ENCODE peak calls at places on chromosomes 5 and 9, in four cellular contexts. J is endothelial cell, W is OCI-LY7, C is GM06990. G is an unnamed sample.
A peak's percentile ranks its signal among the peaks of the same experiment; 100 is the strongest.

GRCh38 chr5:74638776-74639537 is 1.6 kb downstream of the ENC1 start:
- DNase-seq in C (peak; percentile 60), W (peak; percentile 63), J (no peak), G (peak; percentile 42)

GRCh38 chr5:177432143-177432904 is 5.8 kb downstream of the GRK6 start:
- DNase-seq in J (no peak), W (no peak), C (no peak), G (no peak)

GRCh38 chr5:110853267-110853666 is 114.5 kb downstream of the SLC25A46 start:
- DNase-seq in W (no peak), J (no peak), C (no peak), G (no peak)

GRCh38 chr5:116289276-116289675 is 204.5 kb downstream of the COMMD10 start:
- DNase-seq in W (no peak), J (peak; percentile 10), C (no peak), G (no peak)

GRCh38 chr5:64347308-64347707 is 158.5 kb upstream of the RGS7BP start:
- DNase-seq in C (no peak), J (no peak), W (no peak), G (no peak)

GRCh38 chr9:126706698-126707053 is 92.9 kb downstream of the LMX1B start:
- DNase-seq in C (no peak), W (no peak), J (no peak), G (no peak)

GRCh38 chr9:77455312-77455927 is 192.7 kb downstream of the GNA14 start:
- DNase-seq in C (no peak), J (peak; percentile 45), W (peak; percentile 39), G (no peak)

GRCh38 chr5:36414869-36415282 is 113.2 kb upstream of the RANBP3L start:
- DNase-seq in C (no peak), W (peak; percentile 45), J (no peak), G (no peak)

GRCh38 chr9:37784291-37784639 is 599 bp downstream of the EXOSC3 start:
- DNase-seq in C (no peak), W (no peak), J (no peak), G (no peak)

GRCh38 chr5:110258460-110258859 is 468.0 kb downstream of the TMEM232 start:
- DNase-seq in W (no peak), J (no peak), C (no peak), G (no peak)

GRCh38 chr5:87367243-87367642 is 45.5 kb downstream of the CCNH start:
- DNase-seq in J (no peak), C (no peak), W (no peak), G (no peak)

GRCh38 chr9:129811967-129812363 is 9.0 kb downstream of the TOR1B start:
- DNase-seq in J (no peak), W (peak; percentile 18), C (no peak), G (no peak)

GRCh38 chr5:92758552-92758951 is 822.5 kb downstream of the NR2F1-AS1 start:
- DNase-seq in W (no peak), C (no peak), J (no peak), G (no peak)

GRCh38 chr9:22160235-22160634 is 151.1 kb upstream of the CDKN2B start:
- DNase-seq in J (no peak), C (no peak), W (no peak), G (no peak)

GRCh38 chr5:15003511-15003920 is 131.9 kb upstream of the ANKH start:
- DNase-seq in C (no peak), J (peak; percentile 45), W (peak; percentile 69), G (peak; percentile 62)
- TF ChIP-seq CTCF in C (peak; percentile 73), J (peak; percentile 70), W (peak; percentile 93), G (peak; percentile 72)

GRCh38 chr9:107708786-107709185 is 219.2 kb upstream of the KLF4 start:
- DNase-seq in J (no peak), W (no peak), C (no peak), G (no peak)

GRCh38 chr9:107711528-107711927 is 222.0 kb upstream of the KLF4 start:
- DNase-seq in W (no peak), J (no peak), C (no peak), G (no peak)

GRCh38 chr9:107710552-107710951 is 221.0 kb upstream of the KLF4 start:
- DNase-seq in J (no peak), W (no peak), C (no peak), G (no peak)

GRCh38 chr9:107710988-107711387 is 221.4 kb upstream of the KLF4 start:
- DNase-seq in J (no peak), C (no peak), W (no peak), G (no peak)

DNA sequence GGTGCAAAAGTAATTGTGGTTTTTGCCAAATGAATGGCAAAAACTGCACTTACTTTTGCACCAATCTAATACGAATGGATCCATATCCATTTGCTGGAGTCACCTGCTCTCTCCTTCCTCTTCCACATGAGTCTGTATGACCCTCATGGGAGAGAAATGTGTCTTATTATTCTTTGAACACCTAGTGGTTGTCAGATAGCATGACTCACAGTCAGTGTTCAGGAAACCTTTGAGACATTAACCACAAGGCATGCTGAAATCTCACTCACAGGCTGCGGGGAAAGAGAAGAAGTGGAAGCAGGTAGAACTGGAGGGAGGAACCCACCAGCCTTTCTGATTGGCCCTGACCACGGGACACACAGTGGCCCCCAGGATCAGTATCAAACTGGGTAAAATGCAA is 222.8 kb upstream of the KLF4 start:
- DNase-seq in C (no peak), J (no peak), W (no peak), G (no peak)
- TF ChIP-seq CTCF in C (peak; percentile 20), J (peak; percentile 19), W (no peak), G (no peak)

DNA sequence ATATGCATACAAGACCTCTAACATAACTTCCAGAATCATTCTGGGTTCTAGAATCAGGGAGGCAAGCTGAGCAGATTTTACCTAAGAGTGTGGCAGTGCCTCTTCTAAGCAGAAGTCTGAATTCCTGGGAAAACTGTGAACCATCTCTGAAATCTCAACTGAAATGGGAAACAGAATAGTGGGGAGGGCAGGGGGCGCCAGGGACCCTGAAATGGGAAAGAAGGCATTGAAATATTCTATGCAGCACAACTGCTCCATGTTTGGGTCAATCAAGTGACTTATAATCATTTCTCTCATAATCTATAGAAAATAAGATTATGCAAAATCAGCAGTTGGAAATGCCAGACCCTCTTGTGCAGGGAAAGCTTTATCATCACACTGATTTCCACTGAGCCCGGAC is 156.1 kb downstream of the EBF1 start:
- DNase-seq in J (no peak), W (no peak), C (no peak), G (no peak)
- TF ChIP-seq CTCF in J (no peak), W (peak; percentile 49), C (no peak), G (no peak)

GRCh38 chr5:181121675-181122561 is 9.1 kb downstream of the OR2V1 start:
- DNase-seq in W (no peak), C (no peak), J (no peak), G (no peak)
- TF ChIP-seq CTCF in W (no peak), C (no peak), J (no peak), G (no peak)

GRCh38 chr9:14023285-14023684 is 290.7 kb downstream of the NFIB start:
- DNase-seq in J (no peak), W (no peak), C (no peak), G (no peak)

GRCh38 chr9:14021871-14022525 is 291.9 kb downstream of the NFIB start:
- DNase-seq in J (no peak), C (no peak), W (no peak), G (no peak)

GRCh38 chr9:14014209-14014608 is 299.7 kb downstream of the NFIB start:
- DNase-seq in W (no peak), J (no peak), C (no peak), G (no peak)

GRCh38 chr9:14014744-14015143 is 299.2 kb downstream of the NFIB start:
- DNase-seq in J (no peak), C (no peak), W (no peak), G (no peak)

DNA sequence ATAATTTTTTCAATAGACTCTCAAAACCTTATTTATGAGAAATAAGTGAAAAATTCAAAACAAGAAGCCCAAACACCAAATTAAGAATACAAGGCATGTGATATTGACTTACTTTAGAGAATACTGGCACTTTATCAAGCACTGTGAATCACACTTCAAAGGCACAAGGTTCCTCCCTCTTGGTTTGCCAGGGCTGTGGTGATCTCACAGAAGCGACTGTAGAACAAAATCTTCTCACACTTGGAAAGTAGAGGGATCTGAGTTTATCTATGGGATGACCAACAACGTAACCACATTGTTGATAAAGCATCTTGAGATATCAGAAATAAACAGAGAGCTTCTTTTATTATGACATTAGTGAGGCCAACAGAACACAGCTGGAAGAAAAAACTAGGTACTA is 295.9 kb downstream of the NFIB start:
- DNase-seq in W (no peak), C (no peak), J (no peak), G (no peak)
- TF ChIP-seq CTCF in W (no peak), C (no peak), J (no peak), G (no peak)

DNA sequence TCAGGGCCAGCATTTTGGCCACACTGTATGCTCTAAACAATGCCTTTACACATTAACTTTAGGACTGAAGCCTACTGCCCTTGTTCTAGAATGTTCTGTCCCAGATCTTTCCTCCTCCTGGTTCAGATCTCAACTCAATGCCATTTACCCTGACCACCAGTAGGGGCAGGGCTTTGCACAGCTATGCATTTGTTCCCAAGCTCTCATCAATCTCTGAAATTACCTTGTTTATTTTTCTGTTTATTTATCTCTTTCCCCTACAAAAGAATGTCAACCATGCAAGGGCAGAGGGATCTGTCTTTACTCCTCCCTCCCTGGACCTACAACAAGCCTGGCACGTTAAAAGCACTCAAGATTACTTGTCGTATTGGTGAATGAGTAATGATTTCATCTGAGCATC is 612.9 kb downstream of the BNC2 start:
- DNase-seq in C (no peak), W (no peak), J (peak; percentile 18), G (no peak)
- TF ChIP-seq CTCF in C (peak; percentile 54), W (peak; percentile 56), J (peak; percentile 51), G (peak; percentile 3)

G was measured in GM10248.